ENCODE peak calls at places on chromosomes 16 and 17, in five cellular contexts. O, J, W, T and F are unnamed samples.

GRCh38 chr16:11621920-11622651 is 35.4 kb upstream of the LITAF start:
- DNase-seq in T (no peak), W (no peak), J (no peak), O (no peak), F (no peak)

GRCh38 chr16:83806036-83806435 is 1.7 kb upstream of the HSBP1 start:
- DNase-seq in J (no peak), T (no peak), W (no peak), O (no peak), F (no peak)

GRCh38 chr17:20612635-20613034 is 33.1 kb downstream of the CDRT15L2 start:
- DNase-seq in J (no peak), O (no peak), W (no peak), T (no peak), F (no peak)

GRCh38 chr16:82664181-82664580 is 37.4 kb downstream of the CDH13 start:
- DNase-seq in W (no peak), T (no peak), J (no peak), O (no peak), F (no peak)

GRCh38 chr17:49928826-49929475 is 40.0 kb upstream of the DLX4 start:
- DNase-seq in T (peak; percentile 52), O (no peak), W (no peak), J (no peak), F (peak; percentile 69)

GRCh38 chr17:16623282-16623681 is 30.4 kb downstream of the ZNF624 start:
- DNase-seq in W (no peak), T (no peak), O (no peak), J (no peak), F (no peak)

GRCh38 chr16:66121466-66121865 is 245.0 kb upstream of the CDH5 start:
- DNase-seq in W (no peak), T (no peak), O (no peak), J (no peak), F (no peak)

GRCh38 chr17:74123350-74123749 is 80.1 kb upstream of the RPL38 start:
- DNase-seq in J (no peak), W (peak; percentile 13), O (no peak), T (no peak), F (peak; percentile 15)

GRCh38 chr16:8716592-8716991 is 42.2 kb downstream of the ABAT start:
- DNase-seq in O (no peak), W (no peak), T (no peak), J (no peak), F (no peak)

GRCh38 chr16:57513371-57514102 is 22.8 kb downstream of the CCDC102A start:
- DNase-seq in W (no peak), J (no peak), O (no peak), T (no peak), F (no peak)

GRCh38 chr17:11944587-11944986 is 52.7 kb downstream of the ZNF18 start:
- DNase-seq in O (no peak), W (no peak), T (no peak), J (no peak), F (peak; percentile 8)

GRCh38 chr17:17567114-17567513 is 24.4 kb downstream of the PEMT start:
- DNase-seq in W (no peak), J (no peak), O (no peak), T (no peak), F (no peak)

GRCh38 chr16:83772806-83773205 is 35.0 kb upstream of the HSBP1 start:
- DNase-seq in W (no peak), J (no peak), T (no peak), O (no peak), F (no peak)

GRCh38 chr17:3944485-3945388 is 19.5 kb downstream of the ATP2A3 start:
- DNase-seq in T (no peak), W (peak; percentile 63), J (peak; percentile 49), O (no peak), F (peak; percentile 38)
- H3K4me3 ChIP-seq in T (no peak overlapping the region), W (peak overlapping the region; percentile 54), J (peak overlapping the region; percentile 31), O (peak overlapping the region; percentile 26), F (peak overlapping the region; percentile 25)

GRCh38 chr16:2019500-2019899 is at the start of gene NPW:
- DNase-seq in W (no peak), T (no peak), O (no peak), J (no peak), F (no peak)

GRCh38 chr16:2013527-2013926 is 3.9 kb upstream of the ZNF598 start:
- DNase-seq in W (no peak), J (no peak), T (no peak), O (no peak), F (no peak)

GRCh38 chr16:2015947-2016208 is 3.7 kb upstream of the NPW start:
- DNase-seq in T (no peak), O (no peak), J (no peak), W (no peak), F (no peak)

GRCh38 chr16:2015117-2015946 is 4.3 kb upstream of the NPW start:
- DNase-seq in T (peak; percentile 76), O (no peak), J (no peak), W (no peak), F (peak; percentile 69)

DNA sequence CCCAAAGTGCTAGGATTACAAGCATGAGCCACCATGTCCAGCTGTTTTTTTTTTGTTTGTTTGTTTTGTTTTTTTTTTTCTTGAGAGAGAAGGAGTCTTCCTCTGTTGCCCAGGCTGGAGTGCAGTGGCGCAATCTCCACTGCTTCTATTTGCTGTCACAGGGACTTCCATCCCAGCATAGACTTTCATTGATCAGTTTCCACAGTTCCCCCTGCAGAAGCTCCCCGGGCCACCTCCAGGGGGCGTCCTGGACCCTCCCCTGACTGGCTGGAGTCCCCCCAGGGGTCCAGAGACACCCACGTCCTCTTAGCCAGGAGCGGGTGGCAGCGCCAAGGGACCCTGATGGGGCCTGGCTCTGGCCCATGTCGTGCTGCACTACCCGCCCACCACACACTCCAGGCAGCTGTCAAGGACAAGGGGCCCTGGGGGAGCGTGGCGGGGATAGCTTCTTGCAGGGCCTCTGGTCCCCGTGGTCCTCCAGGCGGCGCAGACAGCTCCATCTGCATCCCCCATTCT is 3.1 kb upstream of the NPW start:
- DNase-seq in O (no peak), T (peak; percentile 41), W (no peak), J (no peak), F (no peak)
- TF ChIP-seq CTCF in O (no peak), T (peak; percentile 79), W (peak; percentile 63), J (no peak), F (peak; percentile 43)

DNA sequence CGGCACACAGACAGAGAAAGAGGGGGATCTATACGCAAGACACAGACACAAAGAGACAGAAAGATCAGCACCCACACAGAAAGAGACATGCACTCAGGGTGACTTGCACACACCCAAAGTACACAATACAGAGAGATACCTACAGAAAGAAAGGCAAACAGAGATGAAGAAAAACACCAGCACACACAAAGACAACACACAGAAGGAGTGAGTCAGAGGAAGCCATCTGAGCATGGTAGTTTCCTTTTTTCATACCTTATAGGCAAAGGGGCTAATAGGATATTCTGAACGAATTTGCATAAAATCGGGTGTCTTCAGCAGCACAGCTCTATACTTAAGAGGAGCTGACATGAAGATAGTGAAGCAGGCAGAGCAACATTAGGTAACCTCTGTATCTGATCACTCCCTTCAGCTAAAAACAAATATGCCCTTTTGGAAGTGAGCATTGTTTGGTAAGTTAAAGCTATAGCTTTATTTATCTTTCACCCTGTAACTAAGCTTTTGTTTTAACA is 198.6 kb downstream of the AATF start:
- DNase-seq in J (no peak), O (no peak), T (peak; percentile 93), W (peak; percentile 58), F (peak; percentile 8)
- H3K4me3 ChIP-seq in J (no peak overlapping the region), O (no peak overlapping the region), T (no peak overlapping the region), W (no peak overlapping the region), F (no peak overlapping the region)

GRCh38 chr17:78674595-78675315 is 97.6 kb upstream of the DNAH17 start:
- DNase-seq in J (no peak), T (no peak), O (no peak), W (no peak), F (no peak)
- TF ChIP-seq CTCF in J (no peak), T (no peak), O (no peak), W (no peak), F (no peak)

GRCh38 chr17:52271781-52272180 is 113.3 kb upstream of the CA10 start:
- DNase-seq in O (no peak), T (no peak), W (no peak), J (no peak), F (no peak)

DNA sequence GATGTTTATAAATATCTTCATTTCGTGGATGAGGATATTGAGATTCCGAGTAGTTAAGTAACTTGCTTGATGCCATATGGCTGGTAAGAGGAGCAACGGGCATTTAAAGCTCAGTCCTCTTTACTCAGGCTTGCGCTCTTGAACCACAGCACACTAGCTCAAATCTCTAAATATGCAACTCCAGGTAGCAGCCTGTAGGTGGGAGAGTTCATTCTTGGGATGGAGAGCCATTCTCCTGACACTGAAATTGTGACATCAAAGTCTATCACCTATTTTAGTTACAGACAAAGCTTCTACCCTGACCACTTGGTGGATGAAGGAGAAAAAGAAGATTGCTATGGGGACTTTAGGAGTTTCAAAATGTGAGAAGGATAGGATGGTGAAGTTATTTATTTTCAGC is 118.1 kb upstream of the CA10 start:
- DNase-seq in J (no peak), T (no peak), O (no peak), W (no peak), F (no peak)
- H3K4me3 ChIP-seq in J (no peak overlapping the region), T (no peak overlapping the region), O (no peak overlapping the region), W (no peak overlapping the region), F (no peak overlapping the region)

GRCh38 chr16:22141746-22142145 is 20.6 kb upstream of the SDR42E2 start:
- DNase-seq in O (no peak), W (peak; percentile 49), T (peak; percentile 50), J (no peak), F (peak; percentile 47)
- TF ChIP-seq CTCF in O (no peak), W (peak; percentile 73), T (peak; percentile 52), J (no peak), F (peak; percentile 62)

DNA sequence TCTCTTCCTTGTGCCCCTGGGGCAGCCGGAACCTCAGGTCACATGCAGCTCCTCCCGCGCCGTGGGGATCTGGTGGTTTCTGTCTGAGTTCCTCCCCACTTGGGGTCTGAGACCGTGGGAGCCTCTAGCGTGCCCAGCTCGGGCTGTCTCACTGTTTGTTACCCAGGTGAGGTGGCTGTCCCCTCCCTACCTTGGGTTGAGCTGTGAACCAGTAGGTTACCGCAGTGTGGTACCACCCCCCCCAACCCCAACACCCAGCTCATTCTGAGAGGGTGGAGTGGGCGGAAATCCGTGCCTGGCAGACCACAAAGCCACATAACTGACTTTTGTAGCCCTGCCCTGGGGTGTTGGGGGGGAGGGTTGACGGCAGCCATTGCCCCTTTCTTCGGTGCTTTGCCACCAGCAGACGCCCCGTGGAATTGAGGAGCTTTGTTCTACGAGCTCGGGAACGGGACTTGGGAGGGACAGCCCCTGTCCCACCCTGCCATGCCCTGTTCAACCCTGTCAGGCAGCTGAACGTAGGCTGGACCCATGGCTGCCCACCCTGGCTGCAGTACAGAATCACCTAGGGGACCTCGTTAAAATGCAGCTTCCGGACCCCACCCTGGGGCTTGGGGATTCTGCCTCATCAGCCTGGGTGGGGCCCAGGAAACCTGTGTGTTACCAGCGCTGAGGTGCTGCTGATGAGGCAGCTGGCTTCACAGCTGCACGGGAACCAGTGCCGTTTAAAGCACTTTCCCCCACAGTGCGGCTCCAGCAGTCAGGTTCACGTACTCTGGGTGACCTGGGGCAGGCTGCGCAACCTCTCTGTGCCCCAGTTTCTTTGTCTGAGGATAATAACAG is 18.5 kb downstream of the RAP1GAP2 start:
- DNase-seq in J (peak; percentile 28), W (no peak), O (no peak), T (no peak), F (no peak)
- H3K4me3 ChIP-seq in J (no peak overlapping the region), W (no peak overlapping the region), O (no peak overlapping the region), T (no peak overlapping the region), F (no peak overlapping the region)